ENCODE peak calls at places on chromosomes 7 and 10, in eight cellular contexts. Z, V, F, M, E, R, Y and P are unnamed samples.

GRCh38 chr7:44284216-44284615 is 41.2 kb downstream of the CAMK2B start:
- DNase-seq in Z (peak; percentile 10), V (no peak), F (no peak), M (no peak), E (no peak), R (no peak), Y (no peak), P (no peak)

GRCh38 chr7:74206589-74207120 is 3.2 kb upstream of the LAT2 start:
- DNase-seq in Z (peak; percentile 88), V (peak; percentile 76), F (peak; percentile 46), M (peak; percentile 70), E (peak; percentile 75), R (peak; percentile 88), Y (peak; percentile 82), P (peak; percentile 85)

GRCh38 chr10:50415292-50415691 is 164.0 kb upstream of the ASAH2 start:
- DNase-seq in Z (no peak), V (no peak), F (no peak), M (no peak), E (no peak), R (no peak), Y (no peak), P (no peak)

GRCh38 chr7:41826641-41827040 is 123.8 kb upstream of the INHBA start:
- DNase-seq in Z (no peak), V (no peak), F (no peak), M (no peak), E (no peak), R (no peak), Y (no peak), P (no peak)

GRCh38 chr7:101936612-101937231 is 119.3 kb downstream of the CUX1 start:
- DNase-seq in Z (peak; percentile 36), V (peak; percentile 70), F (no peak), M (peak; percentile 67), E (no peak), R (peak; percentile 77), Y (no peak), P (no peak)

GRCh38 chr7:34748244-34749039 is 90.4 kb downstream of the NPSR1 start:
- DNase-seq in Z (peak; percentile 81), V (peak; percentile 67), F (peak; percentile 99), M (peak; percentile 10), E (peak; percentile 64), R (peak; percentile 81), Y (no peak), P (peak; percentile 97)

GRCh38 chr10:13987472-13987871 is 343.3 kb downstream of the FRMD4A start:
- DNase-seq in Z (no peak), V (peak; percentile 57), F (peak; percentile 79), M (peak; percentile 42), E (peak; percentile 91), R (no peak), Y (peak; percentile 53), P (no peak)

GRCh38 chr7:44261239-44261638 is 60.5 kb downstream of the YKT6 start:
- DNase-seq in Z (no peak), V (no peak), F (no peak), M (no peak), E (no peak), R (no peak), Y (peak; percentile 50), P (no peak)

GRCh38 chr7:70325509-70326101 is 727.3 kb downstream of the AUTS2 start:
- DNase-seq in Z (no peak), V (peak; percentile 7), F (no peak), M (peak; percentile 51), E (peak; percentile 25), R (peak; percentile 28), Y (no peak), P (no peak)

GRCh38 chr7:34015656-34016055 is 110.3 kb downstream of the BMPER start:
- DNase-seq in Z (no peak), V (no peak), F (no peak), M (no peak), E (no peak), R (no peak), Y (no peak), P (no peak)

GRCh38 chr10:93334901-93335312 is 147.2 kb downstream of the MYOF start:
- DNase-seq in Z (no peak), V (no peak), F (peak; percentile 96), M (no peak), E (no peak), R (peak; percentile 11), Y (no peak), P (peak; percentile 26)

GRCh38 chr10:10780746-10781145 is 236.9 kb upstream of the CELF2 start:
- DNase-seq in Z (no peak), V (no peak), F (no peak), M (peak; percentile 20), E (peak; percentile 35), R (no peak), Y (no peak), P (no peak)

GRCh38 chr7:75915416-75916156 is 631 bp downstream of the POR start:
- DNase-seq in Z (no peak), V (peak; percentile 62), F (no peak), M (peak; percentile 30), E (no peak), R (peak; percentile 44), Y (peak; percentile 33), P (no peak)

GRCh38 chr10:43197834-43198681 is 59.8 kb downstream of the CSGALNACT2 start:
- DNase-seq in Z (no peak), V (no peak), F (no peak), M (no peak), E (peak; percentile 16), R (no peak), Y (no peak), P (no peak)

GRCh38 chr10:20313665-20314064 is 497.4 kb downstream of the PLXDC2 start:
- DNase-seq in Z (no peak), V (no peak), F (no peak), M (no peak), E (no peak), R (no peak), Y (no peak), P (no peak)

GRCh38 chr7:99036531-99037175 is 107.3 kb downstream of the SMURF1 start:
- DNase-seq in Z (no peak), V (peak; percentile 56), F (no peak), M (peak; percentile 96), E (peak; percentile 48), R (peak; percentile 34), Y (no peak), P (no peak)

GRCh38 chr7:74674166-74674565 is 16.6 kb downstream of the GTF2I start:
- DNase-seq in Z (no peak), V (no peak), F (peak; percentile 10), M (no peak), E (no peak), R (no peak), Y (no peak), P (no peak)

GRCh38 chr7:146321301-146321700 is 204.7 kb downstream of the CNTNAP2 start:
- DNase-seq in Z (no peak), V (no peak), F (no peak), M (no peak), E (no peak), R (no peak), Y (no peak), P (no peak)

GRCh38 chr7:44219371-44220045 is 18.7 kb downstream of the YKT6 start:
- DNase-seq in Z (peak; percentile 11), V (no peak), F (no peak), M (no peak), E (no peak), R (no peak), Y (no peak), P (no peak)

GRCh38 chr7:127189885-127190284 is 62.9 kb downstream of the GRM8 start:
- DNase-seq in Z (no peak), V (no peak), F (no peak), M (no peak), E (no peak), R (no peak), Y (no peak), P (no peak)

GRCh38 chr10:22599048-22599561 is 115.3 kb downstream of the PIP4K2A start:
- DNase-seq in Z (no peak), V (peak; percentile 54), F (peak; percentile 75), M (peak; percentile 79), E (peak; percentile 34), R (no peak), Y (no peak), P (no peak)

GRCh38 chr10:42988517-42989395 is 88.1 kb upstream of the RET start:
- DNase-seq in Z (no peak), V (no peak), F (no peak), M (no peak), E (no peak), R (no peak), Y (no peak), P (no peak)

GRCh38 chr7:47520408-47520807 is 61.5 kb downstream of the TNS3 start:
- DNase-seq in Z (peak; percentile 58), V (peak; percentile 94), F (no peak), M (peak; percentile 98), E (peak; percentile 80), R (no peak), Y (no peak), P (no peak)

GRCh38 chr10:92177546-92177945 is 113.3 kb downstream of the CPEB3 start:
- DNase-seq in Z (no peak), V (peak; percentile 5), F (no peak), M (peak; percentile 13), E (no peak), R (no peak), Y (no peak), P (no peak)

GRCh38 chr7:50656141-50656895 is 91.1 kb upstream of the DDC start:
- DNase-seq in Z (no peak), V (no peak), F (no peak), M (no peak), E (no peak), R (no peak), Y (no peak), P (no peak)

GRCh38 chr7:45511721-45512422 is 62.3 kb upstream of the ADCY1 start:
- DNase-seq in Z (no peak), V (no peak), F (peak; percentile 63), M (no peak), E (no peak), R (no peak), Y (no peak), P (no peak)

GRCh38 chr10:104300736-104301292 is 31.8 kb downstream of the GSTO2 start:
- DNase-seq in Z (peak; percentile 75), V (peak; percentile 96), F (no peak), M (peak; percentile 92), E (peak; percentile 97), R (peak; percentile 67), Y (no peak), P (no peak)

GRCh38 chr7:4682621-4683042 is 537 bp downstream of the FOXK1 start:
- DNase-seq in Z (peak; percentile 61), V (peak; percentile 59), F (no peak), M (peak; percentile 39), E (no peak), R (peak; percentile 72), Y (peak; percentile 58), P (peak; percentile 62)
- TF ChIP-seq CTCF in Z (no peak), V (no peak), F (no peak), M (no peak), E (peak; percentile 35), R (peak; percentile 28), Y (no peak), P (no peak)

GRCh38 chr10:59709472-59710125 is at the start of gene SLC16A9:
- DNase-seq in Z (peak; percentile 47), V (peak; percentile 53), F (no peak), M (peak; percentile 40), E (peak; percentile 22), R (peak; percentile 82), Y (peak; percentile 71), P (peak; percentile 72)
- TF ChIP-seq CTCF in Z (peak; percentile 56), V (peak; percentile 23), F (no peak), M (peak; percentile 44), E (peak; percentile 60), R (peak; percentile 39), Y (peak; percentile 40), P (peak; percentile 29)

GRCh38 chr10:129662386-129662785 is 195.3 kb downstream of the MGMT start:
- DNase-seq in Z (no peak), V (no peak), F (no peak), M (no peak), E (no peak), R (no peak), Y (no peak), P (no peak)
- TF ChIP-seq CTCF in Z (no peak), V (no peak), F (no peak), M (peak; percentile 5), E (no peak), R (no peak), Y (no peak), P (no peak)

GRCh38 chr7:1240917-1241509 is 8.3 kb downstream of the UNCX start:
- DNase-seq in Z (no peak), V (no peak), F (no peak), M (no peak), E (no peak), R (no peak), Y (no peak), P (no peak)
- TF ChIP-seq CTCF in Z (no peak), V (no peak), F (no peak), M (no peak), E (no peak), R (no peak), Y (no peak), P (no peak)